ENCODE peak calls at places on chromosomes 13 and 19, in six cellular contexts. I is lower leg skin, B is HepG2, M is uterus, X is ovary, G is Peyer's patch. U is an unnamed sample.

GRCh38 chr13:39929583-39929982 is 274.1 kb downstream of the COG6 start:
- DNase-seq in G (no peak), I (no peak), M (no peak), B (no peak), X (no peak), U (no peak)

GRCh38 chr19:46298477-46299003 is 1.7 kb downstream of the HIF3A start:
- DNase-seq in B (no peak), M (no peak), X (no peak), I (no peak), G (no peak), U (no peak)

GRCh38 chr13:33179463-33179862 is 106.1 kb downstream of the STARD13 start:
- DNase-seq in B (no peak), G (no peak), I (no peak), X (no peak), M (no peak), U (no peak)

GRCh38 chr19:48656840-48657474 is 11.0 kb upstream of the CA11 start:
- DNase-seq in M (no peak), B (no peak), X (no peak), G (peak; percentile 59), I (no peak), U (no peak)

GRCh38 chr19:50309396-50310125 is 19.6 kb downstream of the KCNC3 start:
- DNase-seq in G (no peak), B (no peak), M (no peak), I (no peak), X (no peak), U (no peak)

GRCh38 chr13:107678075-107678689 is 537.2 kb downstream of the LIG4 start:
- DNase-seq in B (no peak), I (no peak), M (no peak), G (no peak), X (no peak), U (no peak)

GRCh38 chr13:44132710-44133109 is 240.9 kb upstream of the SERP2 start:
- DNase-seq in B (no peak), M (no peak), I (peak; percentile 88), X (no peak), G (no peak), U (no peak)

GRCh38 chr19:34017024-34017423 is 155.3 kb upstream of the LSM14A start:
- DNase-seq in M (no peak), G (no peak), I (no peak), X (no peak), B (no peak), U (no peak)

GRCh38 chr13:38693641-38694040 is 6.8 kb downstream of the FREM2 start:
- DNase-seq in G (no peak), I (no peak), B (no peak), M (no peak), X (no peak), U (no peak)

GRCh38 chr13:110045202-110045601 is 258.8 kb upstream of the IRS2 start:
- DNase-seq in B (no peak), G (no peak), X (no peak), M (no peak), I (no peak), U (no peak)

GRCh38 chr19:50969413-50969760 is at the start of gene KLK6:
- DNase-seq in X (no peak), I (no peak), M (no peak), G (no peak), B (peak; percentile 18), U (no peak)

GRCh38 chr19:31346184-31346583 is 3.1 kb downstream of the TSHZ3 start:
- DNase-seq in M (no peak), B (no peak), G (no peak), I (no peak), X (no peak), U (no peak)

GRCh38 chr19:31347828-31348314 is 1.4 kb downstream of the TSHZ3 start:
- DNase-seq in B (no peak), X (peak; percentile 59), I (no peak), M (peak; percentile 50), G (peak; percentile 45), U (no peak)

GRCh38 chr19:31348416-31349159 is 648 bp downstream of the TSHZ3 start:
- DNase-seq in B (no peak), X (peak; percentile 68), M (peak; percentile 56), G (peak; percentile 53), I (no peak), U (no peak)

GRCh38 chr19:31346660-31347059 is 2.6 kb downstream of the TSHZ3 start:
- DNase-seq in B (no peak), G (no peak), I (no peak), X (no peak), M (no peak), U (no peak)

GRCh38 chr19:31347356-31347755 is 1.9 kb downstream of the TSHZ3 start:
- DNase-seq in B (no peak), M (no peak), X (no peak), G (no peak), I (no peak), U (no peak)
- TF ChIP-seq POLR2A in B (no peak), M (no peak), X (no peak), G (no peak), I (no peak), U (no peak)

GRCh38 chr13:46751811-46752635 is 44.9 kb downstream of the ESD start:
- DNase-seq in M (no peak), I (no peak), X (no peak), B (no peak), G (peak; percentile 54), U (no peak)
- TF ChIP-seq POLR2A in M (no peak), I (no peak), X (no peak), B (no peak), G (no peak), U (peak; percentile 48)

GRCh38 chr19:13778847-13779246 is 4.6 kb downstream of the C19orf53 start:
- DNase-seq in G (no peak), M (no peak), I (no peak), X (no peak), B (no peak), U (no peak)

GRCh38 chr19:13770013-13770635 is 4.1 kb upstream of the C19orf53 start:
- DNase-seq in M (no peak), G (no peak), B (no peak), I (no peak), X (no peak), U (no peak)

GRCh38 chr19:13778398-13778797 is 4.1 kb downstream of the C19orf53 start:
- DNase-seq in I (no peak), G (no peak), X (no peak), M (no peak), B (no peak), U (no peak)

GRCh38 chr19:13768510-13768909 is 4.2 kb downstream of the MRI1 start:
- DNase-seq in I (no peak), M (no peak), X (no peak), G (no peak), B (no peak), U (no peak)

GRCh38 chr19:13774217-13775191 is at the start of gene C19orf53:
- DNase-seq in M (peak; percentile 90), B (peak; percentile 81), G (peak; percentile 95), I (peak; percentile 97), X (peak; percentile 92), U (peak; percentile 94)
- TF ChIP-seq POLR2A in M (peak; percentile 91), B (peak; percentile 85), G (peak; percentile 76), I (no peak), X (peak; percentile 93), U (peak; percentile 82)

DNA sequence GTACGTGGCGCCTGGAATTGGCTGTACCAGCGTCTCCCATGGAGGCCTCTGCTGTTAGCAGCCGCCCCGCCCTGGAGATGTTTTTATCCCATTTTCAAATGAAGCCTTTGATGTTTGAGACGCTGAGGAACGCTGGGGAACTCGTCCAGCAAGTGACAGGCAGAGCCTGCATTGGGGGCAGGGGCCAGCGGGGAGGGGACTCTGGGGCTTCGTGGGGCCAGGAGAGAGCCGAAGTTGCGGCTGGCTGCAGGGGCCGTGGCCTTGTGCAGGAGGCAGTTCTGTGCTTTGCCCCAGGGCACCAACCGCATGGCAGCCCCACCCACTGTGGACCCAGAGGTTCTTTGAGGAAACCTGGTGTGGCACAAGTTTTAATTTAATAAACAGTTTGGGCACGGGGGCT is 13.5 kb downstream of the SPPL2B start:
- DNase-seq in M (no peak), X (no peak), I (no peak), G (no peak), B (no peak), U (no peak)
- TF ChIP-seq POLR2A in M (no peak), X (no peak), I (no peak), G (no peak), B (no peak), U (no peak)

U was measured in GM12892.